ENCODE peak calls at places on chromosomes 3 and 15, in four cellular contexts. Y, W, D and Q are unnamed samples. For H3K27me3, the result is how much of the 10 kb centered on the place peaks cover.

GRCh38 chr3:107756649-107757048 is 233.9 kb downstream of the BBX start:
- DNase-seq in W (no peak), Y (peak), D (no peak), Q (no peak)

GRCh38 chr3:192060160-192060783 is 599.3 kb downstream of the PYDC2 start:
- DNase-seq in Y (no peak), D (no peak), W (no peak), Q (no peak)

GRCh38 chr3:16102187-16102561 is 72.3 kb upstream of the GALNT15 start:
- DNase-seq in D (no peak), Y (no peak), W (no peak), Q (no peak)

GRCh38 chr15:100801256-100801900 is 78.3 kb upstream of the ALDH1A3 start:
- DNase-seq in W (no peak), Y (no peak), D (no peak), Q (no peak)

GRCh38 chr3:127677541-127678314 is 5.0 kb downstream of the ABTB1 start:
- DNase-seq in W (no peak), Y (no peak), D (peak), Q (no peak)

GRCh38 chr15:98684441-98684840 is 36.1 kb downstream of the IGF1R start:
- DNase-seq in W (no peak), D (no peak), Y (peak), Q (no peak)

GRCh38 chr15:52228928-52229327 is 37.7 kb upstream of the GNB5 start:
- DNase-seq in Y (no peak), D (peak), W (no peak), Q (no peak)

GRCh38 chr3:194658477-194659242 is 13.3 kb downstream of the LSG1 start:
- DNase-seq in D (no peak), W (no peak), Y (no peak), Q (no peak)

GRCh38 chr15:89299896-89300295 is 34.7 kb downstream of the POLG start:
- DNase-seq in Y (peak), W (no peak), D (no peak), Q (no peak)

GRCh38 chr3:6861989-6862879 is 1.3 kb downstream of the GRM7 start:
- DNase-seq in D (no peak), Y (no peak), W (no peak), Q (no peak)

GRCh38 chr3:154602241-154602640 is 172.3 kb upstream of the GPR149 start:
- DNase-seq in W (no peak), D (no peak), Y (no peak), Q (no peak)

GRCh38 chr3:129560269-129560787 is 17.4 kb downstream of the H1-8 start:
- DNase-seq in Y (peak), D (no peak), W (no peak), Q (no peak)

GRCh38 chr15:57777034-57777433 is 70.5 kb downstream of the POLR2M start:
- DNase-seq in Y (no peak), W (no peak), D (no peak), Q (no peak)

GRCh38 chr3:194905696-194906095 is 220.0 kb downstream of the FAM43A start:
- DNase-seq in Y (peak), D (no peak), W (no peak), Q (no peak)

GRCh38 chr15:94274745-94275144 is 43.4 kb downstream of the MCTP2 start:
- DNase-seq in W (no peak), D (no peak), Y (no peak), Q (no peak)

GRCh38 chr15:68028808-68029207 is 25.3 kb upstream of the PIAS1 start:
- DNase-seq in D (no peak), W (no peak), Y (no peak), Q (no peak)

GRCh38 chr3:30289751-30290150 is 316.6 kb upstream of the TGFBR2 start:
- DNase-seq in D (no peak), W (no peak), Y (no peak), Q (no peak)

GRCh38 chr15:81378438-81378837 is 4.4 kb upstream of the TMC3 start:
- DNase-seq in W (no peak), D (no peak), Y (no peak), Q (no peak)

GRCh38 chr3:177835917-177836316 is 638.6 kb upstream of the TBL1XR1 start:
- DNase-seq in D (no peak), W (no peak), Y (peak), Q (no peak)

GRCh38 chr3:45145681-45146614 is at the start of gene CDCP1:
- DNase-seq in W (no peak), D (peak), Y (no peak), Q (peak)

GRCh38 chr3:152011812-152012735 is 138.6 kb downstream of the SUCNR1 start:
- DNase-seq in W (no peak), D (no peak), Y (no peak), Q (no peak)

GRCh38 chr3:124318650-124319049 is 326.7 kb upstream of the ROPN1 start:
- DNase-seq in Y (no peak), W (no peak), D (no peak), Q (no peak)

GRCh38 chr15:40922608-40923005 is 6.5 kb upstream of the DLL4 start:
- DNase-seq in D (no peak), Y (no peak), W (no peak), Q (no peak)

GRCh38 chr3:73080201-73080966 is 18.9 kb downstream of the EBLN2 start:
- DNase-seq in D (no peak), Y (no peak), W (no peak), Q (no peak)

GRCh38 chr3:114356084-114357009 is 62.5 kb downstream of the TIGIT start:
- DNase-seq in D (no peak), Y (no peak), W (no peak), Q (no peak)

GRCh38 chr3:133670525-133670995 is 8.8 kb upstream of the TOPBP1 start:
- DNase-seq in Y (no peak), D (no peak), W (no peak), Q (no peak)
- H3K27me3 ChIP-seq in Y (under half), D (under half), W (under half), Q (under half)

GRCh38 chr15:43277901-43278300 is 11.2 kb upstream of the TGM5 start:
- DNase-seq in D (no peak), Y (no peak), W (no peak), Q (peak)
- H3K27me3 ChIP-seq in D (under half), Y (half or more), W (under half), Q (under half)

GRCh38 chr15:83362706-83363105 is 78.2 kb upstream of the BNC1 start:
- DNase-seq in D (no peak), W (no peak), Y (no peak), Q (no peak)
- H3K27me3 ChIP-seq in D (under half), W (under half), Y (under half), Q (under half)

DNA sequence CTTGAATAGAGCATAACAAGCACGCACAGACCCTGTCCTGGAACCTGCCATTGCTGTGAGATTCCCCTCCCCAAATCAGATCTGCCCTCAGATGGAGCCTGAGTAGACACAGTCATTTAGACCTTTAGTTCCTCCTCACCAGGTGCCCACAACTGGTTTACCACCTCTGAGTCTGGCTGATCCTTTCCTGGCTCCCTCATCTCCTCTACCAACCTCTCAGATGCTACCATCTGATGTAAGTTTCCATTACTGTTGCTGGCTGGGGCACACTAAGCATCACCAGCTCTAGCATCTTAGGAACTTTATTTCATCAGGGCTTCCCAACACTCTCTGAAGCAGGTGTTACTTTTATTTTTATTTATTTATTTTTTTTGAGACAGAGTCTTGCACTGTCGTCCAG is 288.3 kb downstream of the TLE3 start:
- DNase-seq in Y (no peak), W (no peak), D (no peak), Q (no peak)
- H3K27me3 ChIP-seq in Y (under half), W (under half), D (under half), Q (under half)

GRCh38 chr3:13281657-13282527 is 138.2 kb downstream of the NUP210 start:
- DNase-seq in W (no peak), D (no peak), Y (no peak), Q (peak)
- H3K27me3 ChIP-seq in W (under half), D (under half), Y (under half), Q (under half)